ENCODE peak calls at places on chromosomes 2 and 18, in five cellular contexts. Y is lower lobe of right lung; P is upper lobe of right lung; R is CD8-positive, alpha-beta T cell; Z is left ventricle myocardium inferior. N is an unnamed sample. For H3K27me3, the result is how much of the 10 kb centered on the place peaks cover.

GRCh38 chr18:3036108-3036507 is 23.2 kb upstream of the LPIN2 start:
- DNase-seq in Y (no peak), P (no peak), R (no peak), Z (no peak), N (no peak)

GRCh38 chr18:51193621-51194287 is 3.7 kb downstream of the MEX3C start:
- DNase-seq in Y (no peak), P (no peak), R (no peak), Z (no peak), N (no peak)

GRCh38 chr18:30675905-30676620 is 366.5 kb downstream of the DSC3 start:
- DNase-seq in Y (no peak), P (no peak), R (no peak), Z (no peak), N (no peak)

GRCh38 chr2:43192039-43192438 is 34.4 kb downstream of the ZFP36L2 start:
- DNase-seq in Y (no peak), P (no peak), R (peak), Z (no peak), N (no peak)

GRCh38 chr2:6772366-6772710 is 93.4 kb downstream of the CMPK2 start:
- DNase-seq in Y (no peak), P (no peak), R (no peak), Z (no peak), N (no peak)

GRCh38 chr2:151156431-151156830 is 105.2 kb downstream of the RBM43 start:
- DNase-seq in Y (no peak), P (no peak), R (no peak), Z (no peak), N (no peak)

GRCh38 chr2:97993926-97994325 is 1.8 kb downstream of the TMEM131 start:
- DNase-seq in Y (no peak), P (no peak), R (no peak), Z (no peak), N (no peak)

GRCh38 chr2:133753665-133754064 is 185.4 kb upstream of the NCKAP5 start:
- DNase-seq in Y (peak), P (no peak), R (no peak), Z (no peak), N (no peak)

GRCh38 chr18:7272268-7273049 is 41.6 kb downstream of the LRRC30 start:
- DNase-seq in Y (peak), P (peak), R (no peak), Z (peak), N (peak)

GRCh38 chr2:128315829-128316776 is 2.6 kb downstream of the HS6ST1 start:
- DNase-seq in Y (peak), P (peak), R (no peak), Z (peak), N (no peak)

GRCh38 chr2:68940369-68940768 is 12.3 kb downstream of the GKN2 start:
- DNase-seq in Y (no peak), P (no peak), R (no peak), Z (no peak), N (no peak)

GRCh38 chr2:74593826-74594467 is 39.4 kb downstream of the DOK1 start:
- DNase-seq in Y (no peak), P (no peak), R (no peak), Z (no peak), N (no peak)

GRCh38 chr2:162073776-162074578 is at the start of gene DPP4:
- DNase-seq in Y (peak), P (peak), R (peak), Z (peak), N (no peak)

GRCh38 chr18:50628543-50628905 is 68.6 kb downstream of the MAPK4 start:
- DNase-seq in Y (no peak), P (no peak), R (no peak), Z (no peak), N (no peak)

GRCh38 chr2:126790987-126791780 is 107.5 kb upstream of the TEX51 start:
- DNase-seq in Y (no peak), P (peak), R (no peak), Z (no peak), N (no peak)
- H3K27me3 ChIP-seq in Y (under half), P (under half), R (under half), Z (half or more), N (under half)

GRCh38 chr2:25250331-25251031 is 82.1 kb upstream of the POMC start:
- DNase-seq in Y (no peak), P (no peak), R (peak), Z (no peak), N (peak)

GRCh38 chr2:25252291-25253152 is 84.1 kb upstream of the POMC start:
- DNase-seq in Y (peak), P (peak), R (peak), Z (peak), N (no peak)

GRCh38 chr2:25251461-25252273 is 83.3 kb upstream of the POMC start:
- DNase-seq in Y (peak), P (peak), R (peak), Z (peak), N (no peak)

GRCh38 chr2:25249785-25250184 is 81.4 kb upstream of the POMC start:
- DNase-seq in Y (no peak), P (no peak), R (no peak), Z (no peak), N (no peak)

DNA sequence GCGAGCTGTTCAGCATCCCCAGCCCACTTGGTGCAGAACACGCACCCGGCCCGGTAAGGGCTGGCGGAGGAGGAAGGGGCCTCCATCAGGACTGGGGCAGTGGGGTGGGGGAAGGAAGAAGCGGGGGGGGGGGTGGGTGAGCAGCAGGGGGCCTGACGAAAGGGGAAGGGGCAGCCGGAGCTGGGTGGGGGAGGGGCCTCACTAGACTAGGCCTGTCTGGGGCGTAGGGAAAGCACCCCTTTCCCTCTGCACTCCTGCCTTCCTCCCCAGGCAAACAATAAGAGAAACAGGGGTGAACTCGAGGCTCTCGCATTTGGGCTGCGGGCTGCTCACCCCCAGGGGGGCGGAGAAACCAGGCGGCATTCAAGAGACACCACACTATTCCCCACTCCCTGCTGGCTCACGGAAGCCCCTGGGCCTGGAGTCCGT is 82.7 kb upstream of the POMC start:
- DNase-seq in Y (no peak), P (no peak), R (peak), Z (no peak), N (no peak)
- H3K4me3 ChIP-seq in Y (peak), P (peak), R (peak), Z (peak), N (peak)

DNA sequence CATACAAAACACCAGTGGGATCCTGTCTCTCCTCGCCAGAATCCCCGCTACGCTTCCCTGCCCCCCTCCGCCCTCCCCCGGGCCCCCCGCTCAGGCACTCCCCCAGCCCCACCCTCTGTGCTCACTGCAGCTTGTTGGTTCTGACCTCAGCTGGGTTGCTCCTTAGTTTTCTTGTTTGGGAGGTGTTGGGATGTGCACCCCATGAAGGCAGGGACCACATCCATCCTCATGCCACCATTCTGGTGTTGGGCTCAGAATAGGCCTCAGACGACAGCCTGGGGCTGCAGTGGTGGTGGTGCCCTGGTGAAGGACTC is 4.6 kb downstream of the SNED1 start:
- DNase-seq in Y (no peak), P (no peak), R (no peak), Z (no peak), N (no peak)
- H3K27me3 ChIP-seq in Y (under half), P (under half), R (under half), Z (under half), N (under half)

GRCh38 chr2:173803344-173803893 is 161.8 kb downstream of the SP3 start:
- DNase-seq in Y (no peak), P (no peak), R (no peak), Z (no peak), N (no peak)

GRCh38 chr2:173814306-173814705 is 150.9 kb downstream of the SP3 start:
- DNase-seq in Y (no peak), P (no peak), R (no peak), Z (no peak), N (no peak)

GRCh38 chr2:173806761-173807160 is 158.4 kb downstream of the SP3 start:
- DNase-seq in Y (no peak), P (no peak), R (no peak), Z (no peak), N (no peak)

GRCh38 chr2:173808676-173809075 is 156.5 kb downstream of the SP3 start:
- DNase-seq in Y (no peak), P (no peak), R (no peak), Z (no peak), N (no peak)
- H3K4me3 ChIP-seq in Y (no peak), P (no peak), R (no peak), Z (no peak), N (no peak)

DNA sequence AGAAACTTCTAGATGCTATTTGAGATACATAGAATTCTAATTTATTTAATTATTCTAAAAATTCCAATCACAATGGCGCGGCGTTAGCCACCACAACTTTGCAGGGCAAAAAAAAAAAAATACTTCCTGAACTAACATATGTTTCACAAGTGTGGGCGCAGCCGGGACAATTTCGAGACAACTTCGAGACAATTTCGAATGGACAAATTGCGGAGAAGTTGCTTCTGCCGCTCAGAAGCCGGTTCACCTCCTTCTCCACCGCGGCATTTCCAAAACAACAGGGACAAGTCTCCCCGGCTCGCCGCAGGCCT is 843 bp downstream of the PAX3 start:
- DNase-seq in Y (no peak), P (no peak), R (no peak), Z (no peak), N (no peak)
- H3K27me3 ChIP-seq in Y (half or more), P (half or more), R (under half), Z (half or more), N (half or more)

DNA sequence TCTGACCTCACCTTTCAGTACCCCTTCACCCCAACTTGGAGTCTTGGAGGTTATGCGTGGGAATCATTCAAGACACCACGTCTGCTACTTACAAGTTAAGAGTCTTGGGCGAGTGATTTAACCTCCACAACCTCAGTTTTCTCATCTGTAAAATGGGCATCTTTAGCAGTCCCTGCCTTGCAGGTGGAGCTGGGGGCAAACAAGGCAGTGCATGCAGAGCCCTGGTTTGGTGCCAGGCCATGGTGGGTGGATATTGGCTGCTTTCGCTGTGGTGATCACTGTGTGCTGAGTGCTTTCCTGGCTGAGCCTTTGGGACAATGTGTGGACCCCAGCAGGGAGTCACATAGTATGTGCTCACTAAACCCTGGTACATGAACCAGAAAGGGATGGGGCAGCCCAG is 20.4 kb upstream of the PTMA start:
- DNase-seq in Y (no peak), P (no peak), R (no peak), Z (no peak), N (no peak)
- H3K4me3 ChIP-seq in Y (no peak), P (no peak), R (no peak), Z (no peak), N (no peak)

GRCh38 chr2:136149011-136149410 is 31.1 kb upstream of the CXCR4 start:
- DNase-seq in Y (no peak), P (no peak), R (no peak), Z (no peak), N (no peak)
- H3K27me3 ChIP-seq in Y (under half), P (under half), R (under half), Z (under half), N (under half)

GRCh38 chr2:136844546-136844945 is 79.2 kb downstream of the THSD7B start:
- DNase-seq in Y (no peak), P (no peak), R (no peak), Z (no peak), N (no peak)
- H3K4me3 ChIP-seq in Y (no peak), P (no peak), R (no peak), Z (no peak), N (no peak)

DNA sequence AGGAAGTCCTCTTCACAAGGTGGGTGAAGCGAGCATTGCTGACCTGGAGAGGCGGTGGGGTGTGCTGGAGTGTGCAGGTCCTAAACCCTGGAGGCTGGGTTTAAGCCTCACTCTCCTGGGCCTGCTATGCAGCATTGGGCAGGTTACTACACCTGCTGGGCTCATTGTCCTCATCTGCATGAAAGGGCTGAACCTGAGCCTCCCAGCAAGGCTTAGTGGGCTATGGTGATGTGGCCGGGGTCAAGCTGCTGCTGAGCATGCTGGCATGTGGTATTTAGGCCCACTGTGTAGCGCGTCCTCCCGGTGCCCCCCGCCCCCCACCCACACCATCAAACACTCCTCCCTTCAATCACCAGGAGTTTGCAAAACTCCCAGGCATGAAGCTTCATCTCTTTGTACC is 37.3 kb downstream of the INHBB start:
- DNase-seq in Y (peak), P (no peak), R (no peak), Z (no peak), N (no peak)
- H3K27me3 ChIP-seq in Y (under half), P (under half), R (under half), Z (under half), N (half or more)

GRCh38 chr18:61556862-61557261 is 223.6 kb downstream of the CDH20 start:
- DNase-seq in Y (no peak), P (no peak), R (no peak), Z (no peak), N (no peak)

GRCh38 chr18:61551586-61551985 is 218.4 kb downstream of the CDH20 start:
- DNase-seq in Y (no peak), P (no peak), R (no peak), Z (no peak), N (peak)

GRCh38 chr18:61554946-61555361 is 221.7 kb downstream of the CDH20 start:
- DNase-seq in Y (no peak), P (no peak), R (no peak), Z (no peak), N (no peak)

GRCh38 chr18:61556316-61556715 is 223.1 kb downstream of the CDH20 start:
- DNase-seq in Y (no peak), P (no peak), R (no peak), Z (no peak), N (no peak)

GRCh38 chr18:61554117-61554776 is 221.0 kb downstream of the CDH20 start:
- DNase-seq in Y (peak), P (no peak), R (peak), Z (no peak), N (no peak)
- H3K4me3 ChIP-seq in Y (peak), P (peak), R (peak), Z (peak), N (no peak)

N was measured in AG04450.